ENCODE peak calls at places on chromosomes 5 and 9, in five cellular contexts. O, K, H, E and G are unnamed samples.
A peak's percentile ranks its signal among the peaks of the same experiment; 100 is the strongest.

GRCh38 chr5:13250450-13251291 is 693.8 kb downstream of the DNAH5 start:
- DNase-seq in E (peak; percentile 52), H (peak; percentile 50), O (peak; percentile 81), K (peak; percentile 46), G (no peak)

GRCh38 chr5:378976-379742 is 57.6 kb downstream of the AHRR start:
- DNase-seq in H (no peak), E (peak; percentile 5), K (no peak), O (no peak), G (no peak)

GRCh38 chr5:74042559-74043357 is 416.8 kb downstream of the ARHGEF28 start:
- DNase-seq in O (no peak), K (no peak), E (peak; percentile 41), H (no peak), G (no peak)

GRCh38 chr5:88861213-88861612 is 21.8 kb downstream of the MEF2C start:
- DNase-seq in O (no peak), H (no peak), E (no peak), K (no peak), G (peak; percentile 47)

GRCh38 chr5:116772152-116772501 is 197.5 kb upstream of the SEMA6A start:
- DNase-seq in H (no peak), O (no peak), E (no peak), K (no peak), G (no peak)

GRCh38 chr9:136921307-136921706 is 23.2 kb downstream of the FBXW5 start:
- DNase-seq in K (no peak), E (no peak), H (no peak), O (no peak), G (no peak)

GRCh38 chr9:92963831-92964606 is 16.7 kb downstream of the FGD3 start:
- DNase-seq in E (no peak), O (no peak), K (peak; percentile 78), H (no peak), G (no peak)

GRCh38 chr5:172686111-172686510 is 45.0 kb downstream of the NEURL1B start:
- DNase-seq in E (peak; percentile 48), K (no peak), H (no peak), O (no peak), G (no peak)

GRCh38 chr9:94002316-94003140 is 47.4 kb upstream of the BARX1 start:
- DNase-seq in K (peak; percentile 44), H (peak; percentile 83), O (peak; percentile 86), E (peak; percentile 66), G (peak; percentile 29)

GRCh38 chr5:169070413-169070812 is 230.5 kb downstream of the SLIT3 start:
- DNase-seq in H (no peak), O (no peak), E (no peak), K (no peak), G (no peak)

GRCh38 chr5:59528226-59528862 is 365.2 kb downstream of the PDE4D start:
- DNase-seq in E (no peak), O (peak; percentile 32), H (peak; percentile 21), K (no peak), G (no peak)

GRCh38 chr5:78720997-78721396 is 72.4 kb upstream of the LHFPL2 start:
- DNase-seq in O (no peak), K (no peak), H (no peak), E (peak; percentile 40), G (no peak)

GRCh38 chr5:72237415-72237814 is 82.6 kb downstream of the MRPS27 start:
- DNase-seq in O (no peak), H (no peak), E (no peak), K (no peak), G (no peak)

GRCh38 chr5:181242031-181242451 is 1.7 kb downstream of the RACK1 start:
- DNase-seq in H (no peak), K (no peak), E (no peak), O (no peak), G (no peak)

GRCh38 chr9:116686135-116686534 is 970 bp upstream of the TRIM32 start:
- DNase-seq in O (no peak), E (no peak), H (no peak), K (peak; percentile 6), G (no peak)

GRCh38 chr5:137254153-137254552 is 245.0 kb downstream of the SPOCK1 start:
- DNase-seq in K (no peak), O (no peak), H (no peak), E (no peak), G (no peak)

GRCh38 chr9:131657890-131658752 is 81.8 kb downstream of the RAPGEF1 start:
- DNase-seq in E (peak; percentile 88), O (no peak), H (no peak), K (no peak), G (peak; percentile 50)

GRCh38 chr9:124801356-124801755 is 24.4 kb downstream of the OLFML2A start:
- DNase-seq in O (no peak), E (no peak), K (no peak), H (no peak), G (no peak)

GRCh38 chr9:93818795-93819472 is 136.2 kb downstream of the BARX1 start:
- DNase-seq in O (no peak), H (no peak), E (no peak), K (no peak), G (no peak)

GRCh38 chr5:100854594-100854993 is 48.5 kb downstream of the ST8SIA4 start:
- DNase-seq in H (no peak), E (no peak), O (no peak), K (no peak), G (no peak)

GRCh38 chr5:100853582-100853981 is 49.5 kb downstream of the ST8SIA4 start:
- DNase-seq in K (no peak), O (no peak), H (no peak), E (no peak), G (no peak)

GRCh38 chr5:100855295-100855694 is 47.8 kb downstream of the ST8SIA4 start:
- DNase-seq in H (no peak), K (no peak), O (no peak), E (no peak), G (no peak)

GRCh38 chr5:100852051-100852450 is 51.0 kb downstream of the ST8SIA4 start:
- DNase-seq in E (no peak), O (no peak), K (no peak), H (no peak), G (no peak)

DNA sequence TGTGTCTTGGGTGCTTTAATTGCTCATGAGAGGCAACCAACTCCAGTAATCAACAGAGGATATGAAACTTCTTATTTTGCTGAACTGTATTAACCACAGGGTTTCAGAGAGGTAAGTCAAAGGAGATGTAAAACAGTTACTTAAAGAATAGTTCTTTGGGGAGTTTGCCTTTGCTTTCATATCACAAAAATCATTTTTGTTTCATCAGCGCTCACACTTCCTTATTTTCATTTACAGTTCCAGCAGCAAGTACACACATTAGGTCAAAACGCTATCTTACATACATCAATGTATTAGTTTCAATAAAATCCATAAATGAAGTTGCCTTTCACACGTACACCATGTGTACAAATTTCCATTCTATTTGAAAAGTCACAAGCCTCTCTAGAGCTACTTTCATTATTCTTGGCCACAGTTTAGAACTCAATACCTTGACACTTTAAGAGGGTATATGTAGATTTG is 50.1 kb downstream of the ST8SIA4 start:
- DNase-seq in E (no peak), K (peak; percentile 89), H (no peak), O (no peak), G (no peak)
- H3F3A ChIP-seq in E (no peaks in the 10 kb centered on the region), K (peaks cover 32% of the 10 kb centered on the region), H (no peaks in the 10 kb centered on the region), O (no peaks in the 10 kb centered on the region), G (no peaks in the 10 kb centered on the region)

GRCh38 chr9:34591911-34592866 is 2.7 kb upstream of the CNTFR start:
- DNase-seq in K (no peak), E (no peak), H (no peak), O (no peak), G (no peak)

GRCh38 chr9:34589656-34590375 is at the start of gene CNTFR:
- DNase-seq in O (peak; percentile 79), K (no peak), E (no peak), H (peak; percentile 88), G (no peak)

GRCh38 chr9:34592895-34593601 is 3.5 kb upstream of the CNTFR start:
- DNase-seq in E (peak; percentile 12), K (no peak), O (peak; percentile 74), H (peak; percentile 76), G (no peak)

GRCh38 chr9:34590376-34591090 is 1.0 kb upstream of the CNTFR start:
- DNase-seq in H (peak; percentile 49), E (no peak), K (no peak), O (peak; percentile 66), G (no peak)

GRCh38 chr9:34591091-34591910 is 1.8 kb upstream of the CNTFR start:
- DNase-seq in H (peak; percentile 93), O (peak; percentile 91), E (peak; percentile 71), K (peak; percentile 74), G (peak; percentile 75)
- TF ChIP-seq EZH2 in H (peak; percentile 97), O (peak; percentile 83), E (no peak), K (no peak), G (peak; percentile 57)

GRCh38 chr5:150778517-150779396 is at the start of gene SMIM3:
- DNase-seq in K (peak; percentile 58), H (peak; percentile 93), O (peak; percentile 92), E (peak; percentile 72), G (peak; percentile 55)
- TF ChIP-seq CTCF in K (peak; percentile 59), H (peak; percentile 52), O (peak; percentile 77), E (peak; percentile 63), G (peak; percentile 35)

DNA sequence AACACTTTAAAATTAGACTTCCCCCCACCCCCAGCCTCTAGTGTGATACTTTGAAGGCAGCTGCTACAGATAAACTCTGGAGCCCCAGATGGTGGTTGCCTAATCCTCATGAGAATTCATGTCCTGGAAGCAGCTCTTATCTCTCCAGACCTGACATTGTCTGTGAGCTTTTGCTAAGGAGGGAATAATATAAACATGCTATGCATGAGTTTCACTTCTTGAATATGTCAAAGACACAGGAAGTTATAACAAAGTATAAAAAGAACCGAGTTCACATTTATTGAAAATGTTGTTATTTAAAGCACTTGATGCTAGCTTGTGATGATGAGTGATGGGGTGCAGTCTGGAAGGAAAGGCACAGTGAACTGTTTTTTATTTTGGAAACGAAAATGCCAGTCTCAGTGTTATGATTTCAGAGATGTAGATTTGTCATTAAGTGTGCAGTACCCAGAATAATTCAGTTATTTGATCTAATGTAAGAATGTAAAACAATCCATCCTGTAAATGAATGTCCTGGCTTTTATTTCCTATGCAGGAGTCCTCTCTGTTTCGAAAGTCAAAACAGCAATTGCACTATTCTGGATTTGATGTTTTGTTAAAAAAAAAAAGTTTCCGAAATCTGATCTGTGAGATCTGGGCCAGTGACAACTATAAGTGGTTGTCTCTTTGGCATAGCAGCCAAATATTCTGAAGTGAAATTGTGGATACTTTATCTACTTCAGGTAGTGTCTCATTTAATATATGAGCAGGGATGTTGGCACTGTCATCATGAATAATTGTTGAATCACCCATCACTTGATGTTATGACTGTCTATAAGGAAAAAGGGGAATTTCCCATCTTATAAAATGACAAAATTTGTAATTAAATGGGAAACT is 77.0 kb downstream of the ZCCHC7 start:
- DNase-seq in O (peak; percentile 34), H (peak; percentile 76), K (peak; percentile 71), E (peak; percentile 68), G (no peak)
- H3F3A ChIP-seq in O (no peaks in the 10 kb centered on the region), H (peaks cover 43% of the 10 kb centered on the region), K (peaks cover 27% of the 10 kb centered on the region), E (peaks cover 5% of the 10 kb centered on the region), G (no peaks in the 10 kb centered on the region)

GRCh38 chr9:126621919-126622735 is 8.4 kb downstream of the LMX1B start:
- DNase-seq in K (no peak), O (peak; percentile 60), E (no peak), H (no peak), G (no peak)
- TF ChIP-seq EZH2 in K (no peak), O (peak; percentile 66), E (no peak), H (no peak), G (no peak)